ENCODE peak calls at places on chromosome 4, in five cellular contexts. A, V, F, D and E are unnamed samples.

GRCh38 chr4:168558587-168558986 is 61.7 kb downstream of the PALLD start:
- DNase-seq in A (no peak), V (no peak), F (no peak), D (no peak), E (no peak)

GRCh38 chr4:7402526-7402925 is 32.2 kb downstream of the PSAPL1 start:
- DNase-seq in A (no peak), V (no peak), F (no peak), D (no peak), E (no peak)

GRCh38 chr4:98284640-98285046 is 23.5 kb downstream of the RAP1GDS1 start:
- DNase-seq in A (no peak), V (no peak), F (peak; percentile 27), D (no peak), E (no peak)

GRCh38 chr4:41410049-41410448 is 127.9 kb upstream of the LIMCH1 start:
- DNase-seq in A (no peak), V (no peak), F (no peak), D (no peak), E (no peak)

GRCh38 chr4:185276036-185276435 is 66.6 kb downstream of the SNX25 start:
- DNase-seq in A (no peak), V (no peak), F (no peak), D (no peak), E (no peak)

GRCh38 chr4:10184501-10184938 is 67.9 kb upstream of the WDR1 start:
- DNase-seq in A (no peak), V (no peak), F (no peak), D (no peak), E (no peak)

GRCh38 chr4:107330915-107331314 is 294.8 kb upstream of the DKK2 start:
- DNase-seq in A (no peak), V (no peak), F (no peak), D (no peak), E (no peak)

GRCh38 chr4:3387943-3388348 is 53.8 kb upstream of the HGFAC start:
- DNase-seq in A (no peak), V (no peak), F (no peak), D (peak; percentile 92), E (no peak)

GRCh38 chr4:93834371-93835066 is 6.0 kb downstream of the ATOH1 start:
- DNase-seq in A (no peak), V (no peak), F (peak; percentile 70), D (peak; percentile 65), E (no peak)

GRCh38 chr4:171954650-171955049 is 141.4 kb downstream of the GALNTL6 start:
- DNase-seq in A (no peak), V (no peak), F (no peak), D (no peak), E (no peak)

GRCh38 chr4:142844782-142845181 is 1.3 kb downstream of the INPP4B start:
- DNase-seq in A (no peak), V (no peak), F (no peak), D (no peak), E (no peak)

GRCh38 chr4:39497909-39498723 is 29.1 kb downstream of the UGDH start:
- DNase-seq in A (no peak), V (no peak), F (no peak), D (no peak), E (no peak)

GRCh38 chr4:53459548-53459947 is 82.1 kb downstream of the FIP1L1 start:
- DNase-seq in A (no peak), V (no peak), F (no peak), D (no peak), E (no peak)

GRCh38 chr4:124631760-124632159 is 80.8 kb downstream of the ANKRD50 start:
- DNase-seq in A (no peak), V (peak; percentile 86), F (no peak), D (no peak), E (no peak)

GRCh38 chr4:74793757-74794340 is 474 bp downstream of the BTC start:
- DNase-seq in A (no peak), V (peak; percentile 96), F (peak; percentile 23), D (peak; percentile 89), E (no peak)

GRCh38 chr4:5730436-5730835 is 19.4 kb downstream of the EVC start:
- DNase-seq in A (no peak), V (no peak), F (no peak), D (no peak), E (no peak)

GRCh38 chr4:104128031-104128849 is 366.5 kb downstream of the CXXC4 start:
- DNase-seq in A (no peak), V (no peak), F (no peak), D (no peak), E (no peak)

DNA sequence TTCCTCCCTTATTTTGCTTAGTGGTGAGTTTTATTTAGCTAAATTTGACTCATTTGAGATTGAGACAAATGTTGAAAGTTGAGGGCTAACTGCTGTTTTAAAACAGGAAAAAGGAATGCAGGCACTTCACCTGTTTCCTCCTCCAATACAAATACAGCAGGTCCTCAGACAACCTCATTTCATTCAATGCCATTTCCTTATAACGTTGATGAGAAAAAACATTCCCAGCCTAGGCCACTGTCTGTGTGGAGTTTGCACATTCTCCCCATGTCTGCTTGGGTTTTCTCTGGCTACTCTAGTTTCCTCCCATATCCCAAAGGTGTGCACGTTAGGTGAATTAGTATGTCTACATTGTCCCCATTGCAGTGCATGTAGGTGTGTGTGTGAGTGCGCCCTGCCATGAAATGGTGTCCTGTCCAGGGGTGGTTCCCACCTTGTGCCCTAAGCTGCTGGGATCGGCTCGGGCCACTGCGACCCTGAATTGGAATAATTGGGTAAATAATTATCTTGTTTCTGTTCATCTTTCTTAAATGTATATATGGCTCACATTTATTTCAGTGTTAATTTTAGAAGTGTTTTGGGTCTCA is 21.9 kb downstream of the SMAD1 start:
- DNase-seq in A (no peak), V (no peak), F (no peak), D (peak; percentile 46), E (no peak)
- H3K9me3 ChIP-seq in A (no peaks in the 10 kb centered on the region), V (no peaks in the 10 kb centered on the region), F (peaks cover 1% of the 10 kb centered on the region), D (no peaks in the 10 kb centered on the region), E (no peaks in the 10 kb centered on the region)

GRCh38 chr4:116598155-116598979 is 487.0 kb downstream of the TRAM1L1 start:
- DNase-seq in A (no peak), V (no peak), F (no peak), D (peak; percentile 58), E (no peak)
- H3K27ac ChIP-seq in A (no peak overlapping the region), V (no peak overlapping the region), F (no peak overlapping the region), D (no peak overlapping the region), E (no peak overlapping the region)

GRCh38 chr4:138935-139334 is 14.6 kb downstream of the ZNF718 start:
- DNase-seq in A (no peak), V (no peak), F (no peak), D (no peak), E (no peak)
- H3K9me3 ChIP-seq in A (peaks cover 8% of the 10 kb centered on the region), V (no peaks in the 10 kb centered on the region), F (peaks cover 98% of the 10 kb centered on the region), D (peaks cover 13% of the 10 kb centered on the region), E (peaks cover 96% of the 10 kb centered on the region)

GRCh38 chr4:159549092-159549491 is 446.2 kb downstream of the RAPGEF2 start:
- DNase-seq in A (no peak), V (no peak), F (no peak), D (no peak), E (no peak)
- H3K27ac ChIP-seq in A (no peak overlapping the region), V (no peak overlapping the region), F (no peak overlapping the region), D (no peak overlapping the region), E (no peak overlapping the region)

DNA sequence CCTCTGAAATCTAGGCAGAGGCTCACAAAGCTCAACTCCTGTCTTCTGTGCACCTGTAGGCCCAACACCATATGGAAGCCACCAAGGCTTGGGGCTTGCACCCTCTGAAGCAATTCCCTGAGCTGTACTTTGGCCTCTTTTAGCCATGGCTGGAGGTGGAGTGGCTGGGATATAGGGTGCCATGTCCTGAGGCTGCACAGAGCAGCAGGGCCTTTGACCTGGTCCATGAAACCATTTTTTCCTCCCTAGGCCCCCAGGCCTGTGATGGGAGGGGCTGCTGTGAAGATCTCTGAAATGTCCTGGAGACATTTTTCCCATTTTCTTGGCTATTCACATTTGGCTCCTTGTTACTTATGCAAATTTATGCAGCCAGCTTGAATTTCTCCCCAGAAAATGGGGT is 20.9 kb upstream of the COL25A1 start:
- DNase-seq in A (no peak), V (no peak), F (no peak), D (no peak), E (no peak)
- H3K9me3 ChIP-seq in A (no peaks in the 10 kb centered on the region), V (no peaks in the 10 kb centered on the region), F (no peaks in the 10 kb centered on the region), D (no peaks in the 10 kb centered on the region), E (peaks cover 12% of the 10 kb centered on the region)

DNA sequence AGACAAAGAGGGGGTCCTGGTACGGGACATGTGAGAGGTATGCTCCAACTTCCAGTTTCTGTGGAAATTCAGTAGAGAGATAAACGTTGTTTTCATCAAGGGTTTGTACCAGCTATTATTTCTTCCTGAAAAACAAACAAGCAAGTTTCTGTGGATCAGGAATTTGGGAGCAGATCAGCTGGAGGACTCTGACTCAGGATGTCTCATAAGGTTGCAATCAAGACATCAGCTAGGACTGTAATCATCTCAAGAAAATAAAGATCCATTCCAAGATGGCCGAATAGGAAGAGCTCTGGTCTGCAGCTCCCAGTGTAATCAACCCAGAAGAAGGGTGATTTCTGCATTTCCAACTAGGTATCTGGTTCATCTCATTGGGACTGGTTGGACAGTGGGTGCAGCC is 23.5 kb upstream of the NFKB1 start:
- DNase-seq in A (no peak), V (no peak), F (no peak), D (no peak), E (no peak)
- H3K27ac ChIP-seq in A (no peak overlapping the region), V (no peak overlapping the region), F (no peak overlapping the region), D (no peak overlapping the region), E (no peak overlapping the region)

GRCh38 chr4:105650190-105650589 is 58.3 kb downstream of the INTS12 start:
- DNase-seq in A (no peak), V (no peak), F (no peak), D (no peak), E (no peak)

GRCh38 chr4:105657117-105657765 is 51.2 kb downstream of the INTS12 start:
- DNase-seq in A (no peak), V (no peak), F (no peak), D (no peak), E (no peak)

DNA sequence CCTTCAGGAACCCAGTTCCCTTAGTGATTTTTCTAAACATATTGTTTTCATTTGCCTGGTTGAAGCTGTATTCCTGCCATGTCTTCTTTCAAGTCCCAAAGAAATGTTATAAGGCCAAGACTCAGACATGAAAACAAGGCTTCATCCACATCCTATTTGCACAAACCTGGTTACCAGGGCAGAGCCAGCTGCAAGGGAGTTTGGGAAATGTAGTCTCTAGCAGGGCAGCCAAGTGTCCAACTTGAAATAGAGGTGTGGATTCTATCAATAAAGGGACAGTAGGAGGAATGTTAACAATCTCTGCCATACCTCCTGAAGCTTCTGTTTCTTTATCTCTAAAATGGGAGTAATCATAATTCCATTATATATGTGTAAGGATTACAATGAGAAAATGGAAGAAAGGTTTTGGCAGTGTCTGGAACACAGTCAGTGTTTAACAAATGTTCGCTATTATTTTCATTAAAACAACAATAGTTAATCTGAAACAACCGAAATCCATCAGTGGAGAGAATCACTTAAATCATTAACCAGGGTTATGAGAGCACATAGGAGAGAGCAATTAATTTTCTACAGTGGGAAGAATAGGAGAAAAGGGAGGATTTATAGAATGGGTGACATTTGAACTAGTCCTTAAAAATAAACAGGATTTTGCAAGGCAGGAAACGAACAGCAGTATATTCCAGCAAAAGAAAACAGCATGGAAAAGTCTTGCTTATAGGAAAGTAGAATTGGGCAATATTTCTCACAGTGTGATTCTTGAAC is 56.4 kb downstream of the INTS12 start:
- DNase-seq in A (no peak), V (no peak), F (no peak), D (no peak), E (no peak)
- H3K9me3 ChIP-seq in A (no peaks in the 10 kb centered on the region), V (no peaks in the 10 kb centered on the region), F (no peaks in the 10 kb centered on the region), D (no peaks in the 10 kb centered on the region), E (no peaks in the 10 kb centered on the region)